ENCODE peak calls at places on chromosome 5, in six cellular contexts. Z is Peyer's patch, Q is GM23248, K is GM23338, V is ovary, D is Karpas-422. Y is an unnamed sample. For H3K36me3, the result is how much of the 10 kb centered on the place peaks cover.

GRCh38 chr5:37448941-37449340 is 69.8 kb downstream of the WDR70 start:
- DNase-seq in Z (no peak), Q (peak), K (no peak), V (no peak), D (no peak), Y (no peak)

GRCh38 chr5:129099184-129099570 is 4.6 kb downstream of the ISOC1 start:
- DNase-seq in Z (no peak), Q (no peak), K (no peak), V (no peak), D (no peak), Y (no peak)

GRCh38 chr5:179211076-179211475 is 134.2 kb downstream of the ADAMTS2 start:
- DNase-seq in Z (no peak), Q (peak), K (no peak), V (no peak), D (no peak), Y (peak)

GRCh38 chr5:178418471-178419010 is 171.7 kb downstream of the COL23A1 start:
- DNase-seq in Z (no peak), Q (no peak), K (no peak), V (no peak), D (no peak), Y (no peak)

GRCh38 chr5:43603535-43604363 is 769 bp downstream of the NNT start:
- DNase-seq in Z (peak), Q (peak), K (peak), V (peak), D (peak), Y (peak)

GRCh38 chr5:149671544-149671943 is 58.6 kb upstream of the PPARGC1B start:
- DNase-seq in Z (peak), Q (no peak), K (no peak), V (no peak), D (no peak), Y (no peak)

GRCh38 chr5:57676228-57677098 is 193.9 kb upstream of the ACTBL2 start:
- DNase-seq in Z (no peak), Q (no peak), K (no peak), V (no peak), D (no peak), Y (no peak)

GRCh38 chr5:137142371-137143243 is 356.5 kb downstream of the SPOCK1 start:
- DNase-seq in Z (no peak), Q (peak), K (no peak), V (peak), D (peak), Y (peak)

GRCh38 chr5:176201811-176202210 is 36.4 kb upstream of the SIMC1 start:
- DNase-seq in Z (no peak), Q (no peak), K (no peak), V (no peak), D (no peak), Y (no peak)

GRCh38 chr5:108238936-108239887 is 142.7 kb downstream of the FBXL17 start:
- DNase-seq in Z (no peak), Q (no peak), K (peak), V (no peak), D (no peak), Y (no peak)

GRCh38 chr5:5178121-5178520 is 38.0 kb downstream of the ADAMTS16 start:
- DNase-seq in Z (no peak), Q (no peak), K (no peak), V (no peak), D (no peak), Y (no peak)

GRCh38 chr5:6525910-6526309 is 77.3 kb downstream of the UBE2QL1 start:
- DNase-seq in Z (no peak), Q (peak), K (peak), V (no peak), D (no peak), Y (no peak)

GRCh38 chr5:451587-452458 is 8.8 kb downstream of the EXOC3 start:
- DNase-seq in Z (no peak), Q (no peak), K (no peak), V (no peak), D (peak), Y (no peak)
- H3K36me3 ChIP-seq in Z (under half), Q (under half), K (under half), V (under half), D (half or more), Y (under half)

GRCh38 chr5:68276740-68277139 is 61.2 kb downstream of the PIK3R1 start:
- DNase-seq in Z (no peak), Q (no peak), K (no peak), V (no peak), D (no peak), Y (no peak)
- H3K36me3 ChIP-seq in Z (under half), Q (under half), K (under half), V (under half), D (under half), Y (under half)

GRCh38 chr5:131637694-131638093 is 2.7 kb upstream of the RAPGEF6 start:
- DNase-seq in Z (no peak), Q (no peak), K (peak), V (no peak), D (no peak), Y (no peak)

GRCh38 chr5:131633830-131634229 is 1.2 kb downstream of the RAPGEF6 start:
- DNase-seq in Z (no peak), Q (no peak), K (no peak), V (no peak), D (peak), Y (no peak)

GRCh38 chr5:131635755-131636479 is 888 bp upstream of the RAPGEF6 start:
- DNase-seq in Z (no peak), Q (peak), K (peak), V (no peak), D (peak), Y (peak)

GRCh38 chr5:131634666-131634995 is 398 bp downstream of the RAPGEF6 start:
- DNase-seq in Z (no peak), Q (peak), K (peak), V (no peak), D (peak), Y (peak)

GRCh38 chr5:131634996-131635754 is at the start of gene RAPGEF6:
- DNase-seq in Z (peak), Q (peak), K (peak), V (peak), D (peak), Y (peak)
- H3K36me3 ChIP-seq in Z (under half), Q (under half), K (under half), V (under half), D (under half), Y (under half)

GRCh38 chr5:1014781-1015221 is 6.2 kb downstream of the NKD2 start:
- DNase-seq in Z (no peak), Q (no peak), K (no peak), V (no peak), D (no peak), Y (no peak)
- H3K36me3 ChIP-seq in Z (under half), Q (under half), K (under half), V (under half), D (under half), Y (under half)

GRCh38 chr5:76669245-76669644 is 46.0 kb upstream of the F2RL2 start:
- DNase-seq in Z (no peak), Q (no peak), K (no peak), V (no peak), D (no peak), Y (no peak)
- H3K36me3 ChIP-seq in Z (under half), Q (under half), K (under half), V (under half), D (under half), Y (under half)

GRCh38 chr5:96775050-96775449 is 32.7 kb downstream of the ERAP1 start:
- DNase-seq in Z (no peak), Q (no peak), K (no peak), V (no peak), D (no peak), Y (no peak)
- H3K36me3 ChIP-seq in Z (under half), Q (half or more), K (under half), V (under half), D (half or more), Y (half or more)

GRCh38 chr5:172123269-172123692 is 64.7 kb downstream of the STK10 start:
- DNase-seq in Z (no peak), Q (peak), K (peak), V (peak), D (no peak), Y (peak)
- H3K36me3 ChIP-seq in Z (under half), Q (under half), K (under half), V (under half), D (under half), Y (under half)

DNA sequence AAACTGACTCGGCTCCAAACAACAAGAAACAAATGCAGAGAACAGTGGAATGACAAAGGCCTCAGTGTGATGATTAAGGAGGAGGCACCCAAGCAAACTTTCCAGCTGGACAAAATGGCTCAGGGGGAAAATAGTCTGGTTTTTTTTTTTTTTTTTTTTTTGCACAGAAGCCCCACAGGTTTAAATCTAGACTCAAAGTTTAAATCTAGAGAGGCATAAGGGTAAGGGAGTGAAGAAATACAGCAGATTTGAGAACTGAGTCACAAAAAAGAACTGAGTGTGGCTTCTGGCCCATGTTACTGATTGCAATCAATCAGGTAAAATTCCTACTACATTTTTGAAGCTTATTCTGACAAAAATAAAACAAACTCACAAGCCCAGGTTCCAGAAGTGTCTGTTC is 12.3 kb downstream of the BOD1 start:
- DNase-seq in Z (no peak), Q (no peak), K (no peak), V (no peak), D (no peak), Y (no peak)
- H3K36me3 ChIP-seq in Z (under half), Q (under half), K (under half), V (under half), D (under half), Y (under half)

DNA sequence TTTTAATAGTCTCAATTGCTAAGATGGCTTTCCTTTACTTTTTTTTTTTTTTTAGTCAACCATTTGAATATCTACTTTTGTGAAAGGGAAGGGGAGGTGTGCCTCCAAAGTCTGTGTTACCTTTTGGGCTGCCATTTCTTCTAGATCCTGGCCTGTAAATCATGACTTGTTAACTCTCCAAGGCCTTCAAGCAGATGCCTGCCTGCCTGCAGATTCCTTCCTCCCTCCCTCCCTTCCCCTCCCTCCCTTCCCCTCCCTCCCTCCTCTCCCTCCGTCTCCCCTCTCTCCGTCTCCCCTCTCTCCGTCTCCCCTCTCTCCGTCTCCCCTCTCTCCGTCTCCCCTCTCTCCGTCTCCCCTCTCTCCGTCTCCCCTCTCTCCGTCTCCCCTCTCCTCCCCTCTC is 73.1 kb downstream of the COMMD10 start:
- DNase-seq in Z (no peak), Q (no peak), K (no peak), V (no peak), D (no peak), Y (no peak)
- H3K36me3 ChIP-seq in Z (under half), Q (under half), K (under half), V (under half), D (under half), Y (under half)

GRCh38 chr5:96725257-96725656 is 63.1 kb downstream of the CAST start:
- DNase-seq in Z (no peak), Q (no peak), K (no peak), V (no peak), D (no peak), Y (no peak)
- H3K36me3 ChIP-seq in Z (under half), Q (under half), K (under half), V (under half), D (under half), Y (under half)